ENCODE peak calls at places on chromosomes 3 and 15, in six cellular contexts. One of them, this sample, is unnamed.
A peak's percentile ranks its signal among the peaks of the same experiment; 100 is the strongest.

GRCh38 chr3:134315286-134316106 is 58.8 kb downstream of the AMOTL2 start:
- DNase-seq in GM23338: peak; percentile 61
- DNase-seq in K562: no peak
- DNase-seq in GM12878: no peak
- DNase-seq in SK-N-SH: no peak
- DNase-seq in HepG2: no peak
- DNase-seq in this sample: no peak

GRCh38 chr15:92840149-92840548 is 60.0 kb upstream of the CHD2 start:
- DNase-seq in GM23338: no peak
- DNase-seq in K562: no peak
- DNase-seq in GM12878: no peak
- DNase-seq in SK-N-SH: no peak
- DNase-seq in HepG2: no peak
- DNase-seq in this sample: no peak

GRCh38 chr3:25594007-25594502 is 70.7 kb downstream of the TOP2B start:
- DNase-seq in GM23338: peak; percentile 78
- DNase-seq in K562: peak; percentile 68
- DNase-seq in GM12878: no peak
- DNase-seq in SK-N-SH: peak; percentile 64
- DNase-seq in HepG2: peak; percentile 30
- DNase-seq in this sample: peak; percentile 29

GRCh38 chr3:173733029-173733652 is 335.6 kb downstream of the NLGN1 start:
- DNase-seq in GM23338: peak; percentile 66
- DNase-seq in K562: no peak
- DNase-seq in GM12878: no peak
- DNase-seq in SK-N-SH: peak; percentile 4
- DNase-seq in HepG2: peak; percentile 12
- DNase-seq in this sample: peak; percentile 19

GRCh38 chr3:184426691-184427141 is 46.9 kb downstream of the CHRD start:
- DNase-seq in GM23338: no peak
- DNase-seq in K562: no peak
- DNase-seq in GM12878: no peak
- DNase-seq in SK-N-SH: no peak
- DNase-seq in HepG2: no peak
- DNase-seq in this sample: no peak

GRCh38 chr3:178457506-178457905 is 78.7 kb upstream of the KCNMB2 start:
- DNase-seq in GM23338: no peak
- DNase-seq in K562: no peak
- DNase-seq in GM12878: no peak
- DNase-seq in SK-N-SH: no peak
- DNase-seq in HepG2: no peak
- DNase-seq in this sample: no peak

GRCh38 chr15:28955686-28956421 is 70.1 kb downstream of the APBA2 start:
- DNase-seq in GM23338: no peak
- DNase-seq in K562: no peak
- DNase-seq in GM12878: no peak
- DNase-seq in SK-N-SH: no peak
- DNase-seq in HepG2: no peak
- DNase-seq in this sample: no peak

GRCh38 chr15:63836579-63836978 is 2.8 kb upstream of the HERC1 start:
- DNase-seq in GM23338: no peak
- DNase-seq in K562: peak; percentile 23
- DNase-seq in GM12878: no peak
- DNase-seq in SK-N-SH: no peak
- DNase-seq in HepG2: no peak
- DNase-seq in this sample: no peak

GRCh38 chr15:78800806-78801205 is 10.5 kb downstream of the ADAMTS7 start:
- DNase-seq in GM23338: peak; percentile 37
- DNase-seq in K562: no peak
- DNase-seq in GM12878: no peak
- DNase-seq in SK-N-SH: no peak
- DNase-seq in HepG2: no peak
- DNase-seq in this sample: no peak

GRCh38 chr3:151228291-151229125 is 25.5 kb upstream of the GPR171 start:
- DNase-seq in GM23338: no peak
- DNase-seq in K562: no peak
- DNase-seq in GM12878: no peak
- DNase-seq in SK-N-SH: no peak
- DNase-seq in HepG2: peak; percentile 9
- DNase-seq in this sample: no peak

GRCh38 chr15:55799287-55800212 is 56.6 kb upstream of the PRTG start:
- DNase-seq in GM23338: peak; percentile 90
- DNase-seq in K562: peak; percentile 38
- DNase-seq in GM12878: peak; percentile 4
- DNase-seq in SK-N-SH: peak; percentile 73
- DNase-seq in HepG2: peak; percentile 46
- DNase-seq in this sample: peak; percentile 32

GRCh38 chr3:111373861-111374260 is 168.1 kb upstream of the CD96 start:
- DNase-seq in GM23338: no peak
- DNase-seq in K562: no peak
- DNase-seq in GM12878: no peak
- DNase-seq in SK-N-SH: no peak
- DNase-seq in HepG2: no peak
- DNase-seq in this sample: no peak

GRCh38 chr3:196193037-196193737 is 18.0 kb downstream of the ZDHHC19 start:
- DNase-seq in GM23338: no peak
- DNase-seq in K562: no peak
- DNase-seq in GM12878: no peak
- DNase-seq in SK-N-SH: peak; percentile 68
- DNase-seq in HepG2: no peak
- DNase-seq in this sample: no peak

GRCh38 chr3:171948674-171949073 is 90.7 kb upstream of the FNDC3B start:
- DNase-seq in GM23338: no peak
- DNase-seq in K562: no peak
- DNase-seq in GM12878: no peak
- DNase-seq in SK-N-SH: no peak
- DNase-seq in HepG2: no peak
- DNase-seq in this sample: no peak

GRCh38 chr15:26372712-26373111 is 400.2 kb downstream of the GABRB3 start:
- DNase-seq in GM23338: peak; percentile 5
- DNase-seq in K562: no peak
- DNase-seq in GM12878: no peak
- DNase-seq in SK-N-SH: no peak
- DNase-seq in HepG2: no peak
- DNase-seq in this sample: no peak

GRCh38 chr3:52176951-52177700 is 20.8 kb upstream of the ALAS1 start:
- DNase-seq in GM23338: peak; percentile 32
- DNase-seq in K562: no peak
- DNase-seq in GM12878: no peak
- DNase-seq in SK-N-SH: peak; percentile 28
- DNase-seq in HepG2: peak; percentile 86
- DNase-seq in this sample: no peak

GRCh38 chr3:58640700-58641372 is 25.7 kb downstream of the FAM3D start:
- DNase-seq in GM23338: peak; percentile 95
- DNase-seq in K562: peak; percentile 81
- DNase-seq in GM12878: no peak
- DNase-seq in SK-N-SH: peak; percentile 90
- DNase-seq in HepG2: peak; percentile 56
- DNase-seq in this sample: peak; percentile 50

GRCh38 chr15:29129221-29129620 is 140.4 kb downstream of the NSMCE3 start:
- DNase-seq in GM23338: no peak
- DNase-seq in K562: no peak
- DNase-seq in GM12878: no peak
- DNase-seq in SK-N-SH: no peak
- DNase-seq in HepG2: no peak
- DNase-seq in this sample: no peak

GRCh38 chr15:38129531-38130199 is 123.0 kb upstream of the SPRED1 start:
- DNase-seq in GM23338: no peak
- DNase-seq in K562: no peak
- DNase-seq in GM12878: peak; percentile 39
- DNase-seq in SK-N-SH: peak; percentile 9
- DNase-seq in HepG2: no peak
- DNase-seq in this sample: no peak

GRCh38 chr3:193621127-193621526 is 28.1 kb downstream of the OPA1 start:
- DNase-seq in GM23338: no peak
- DNase-seq in K562: no peak
- DNase-seq in GM12878: no peak
- DNase-seq in SK-N-SH: no peak
- DNase-seq in HepG2: no peak
- DNase-seq in this sample: no peak
- TF ChIP-seq REST in GM23338: no peak
- TF ChIP-seq REST in K562: no peak
- TF ChIP-seq REST in GM12878: no peak
- TF ChIP-seq REST in SK-N-SH: no peak
- TF ChIP-seq REST in HepG2: no peak
- TF ChIP-seq REST in this sample: no peak

GRCh38 chr3:140845878-140846277 is 95.8 kb upstream of the SLC25A36 start:
- DNase-seq in GM23338: no peak
- DNase-seq in K562: no peak
- DNase-seq in GM12878: no peak
- DNase-seq in SK-N-SH: no peak
- DNase-seq in HepG2: no peak
- DNase-seq in this sample: no peak
- H2AFZ ChIP-seq in GM23338: no peak overlapping the region
- H2AFZ ChIP-seq in K562: no peak overlapping the region
- H2AFZ ChIP-seq in GM12878: no peak overlapping the region
- H2AFZ ChIP-seq in SK-N-SH: no peak overlapping the region
- H2AFZ ChIP-seq in HepG2: no peak overlapping the region
- H2AFZ ChIP-seq in this sample: no peak overlapping the region

GRCh38 chr3:186451371-186451770 is 89.3 kb upstream of the DGKG start:
- DNase-seq in GM23338: no peak
- DNase-seq in K562: no peak
- DNase-seq in GM12878: no peak
- DNase-seq in SK-N-SH: no peak
- DNase-seq in HepG2: no peak
- DNase-seq in this sample: no peak
- TF ChIP-seq REST in GM23338: no peak
- TF ChIP-seq REST in K562: no peak
- TF ChIP-seq REST in GM12878: no peak
- TF ChIP-seq REST in SK-N-SH: no peak
- TF ChIP-seq REST in HepG2: no peak
- TF ChIP-seq REST in this sample: no peak

DNA sequence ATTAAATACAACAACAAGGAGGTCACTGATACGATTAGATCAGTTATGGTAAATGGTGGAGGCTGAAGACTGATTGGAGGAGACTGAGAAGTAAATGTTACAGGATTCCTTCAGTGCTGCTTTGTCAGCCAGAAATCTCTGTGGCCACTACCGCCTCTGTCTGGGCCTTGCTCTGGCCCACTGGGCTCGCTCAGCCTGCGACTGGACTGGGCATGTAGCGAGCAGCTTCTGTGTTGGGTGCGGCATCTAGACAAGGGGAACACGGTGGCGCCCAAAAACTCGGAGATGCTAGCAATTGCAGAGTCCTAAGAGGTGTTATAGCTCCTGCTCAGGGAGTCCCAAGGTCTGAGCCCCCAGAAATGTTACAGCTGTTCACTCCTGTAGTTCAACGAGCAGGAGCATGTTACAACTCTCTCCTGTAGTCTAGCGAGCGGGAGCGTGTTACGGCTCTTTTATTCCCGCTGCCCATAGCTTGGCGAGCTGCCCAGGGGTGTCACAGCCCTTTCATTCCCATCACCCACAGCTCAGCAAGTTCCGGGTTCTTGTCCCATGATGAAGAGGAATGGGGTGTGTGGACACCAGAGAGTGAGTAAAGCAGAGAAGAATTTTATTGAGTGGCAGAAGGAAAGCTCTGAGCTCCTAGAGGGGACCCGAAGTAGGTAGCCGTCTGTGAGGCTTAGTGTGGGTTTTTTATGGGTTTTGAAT is 24.7 kb downstream of the SLC15A2 start:
- DNase-seq in GM23338: no peak
- DNase-seq in K562: no peak
- DNase-seq in GM12878: no peak
- DNase-seq in SK-N-SH: no peak
- DNase-seq in HepG2: no peak
- DNase-seq in this sample: no peak
- H2AFZ ChIP-seq in GM23338: no peak overlapping the region
- H2AFZ ChIP-seq in K562: no peak overlapping the region
- H2AFZ ChIP-seq in GM12878: no peak overlapping the region
- H2AFZ ChIP-seq in SK-N-SH: no peak overlapping the region
- H2AFZ ChIP-seq in HepG2: no peak overlapping the region
- H2AFZ ChIP-seq in this sample: no peak overlapping the region

GRCh38 chr3:127172670-127173515 is 20.0 kb upstream of the PRR23E start:
- DNase-seq in GM23338: peak; percentile 16
- DNase-seq in K562: no peak
- DNase-seq in GM12878: no peak
- DNase-seq in SK-N-SH: peak; percentile 92
- DNase-seq in HepG2: no peak
- DNase-seq in this sample: no peak
- TF ChIP-seq REST in GM23338: no peak
- TF ChIP-seq REST in K562: no peak
- TF ChIP-seq REST in GM12878: no peak
- TF ChIP-seq REST in SK-N-SH: peak; percentile 33
- TF ChIP-seq REST in HepG2: no peak
- TF ChIP-seq REST in this sample: no peak

DNA sequence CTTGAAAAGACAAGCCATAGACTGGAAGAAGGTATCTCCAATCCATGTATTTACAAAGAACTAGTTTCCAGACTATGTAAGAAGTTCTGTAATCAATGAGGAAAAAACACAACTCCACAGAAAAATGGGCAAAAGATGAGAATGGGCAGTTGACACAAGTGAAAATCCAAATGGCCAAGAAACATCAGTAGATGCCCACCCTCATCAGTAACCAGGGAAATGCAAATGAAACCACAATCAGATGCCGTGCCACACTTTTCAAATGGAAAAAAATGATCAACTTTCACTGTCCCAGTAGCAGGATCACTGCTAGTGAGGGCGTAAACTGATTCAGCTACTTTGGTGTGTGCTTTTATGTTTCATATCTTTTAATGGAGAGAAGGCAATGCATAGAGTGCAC is 4.5 kb upstream of the CPEB1 start:
- DNase-seq in GM23338: no peak
- DNase-seq in K562: no peak
- DNase-seq in GM12878: no peak
- DNase-seq in SK-N-SH: no peak
- DNase-seq in HepG2: no peak
- DNase-seq in this sample: no peak
- H2AFZ ChIP-seq in GM23338: no peak overlapping the region
- H2AFZ ChIP-seq in K562: no peak overlapping the region
- H2AFZ ChIP-seq in GM12878: no peak overlapping the region
- H2AFZ ChIP-seq in SK-N-SH: no peak overlapping the region
- H2AFZ ChIP-seq in HepG2: no peak overlapping the region
- H2AFZ ChIP-seq in this sample: no peak overlapping the region

GRCh38 chr15:36428102-36428845 is 151.2 kb upstream of the CDIN1 start:
- DNase-seq in GM23338: no peak
- DNase-seq in K562: peak; percentile 76
- DNase-seq in GM12878: no peak
- DNase-seq in SK-N-SH: no peak
- DNase-seq in HepG2: peak; percentile 63
- DNase-seq in this sample: peak; percentile 96
- TF ChIP-seq REST in GM23338: no peak
- TF ChIP-seq REST in K562: no peak
- TF ChIP-seq REST in GM12878: no peak
- TF ChIP-seq REST in SK-N-SH: peak; percentile 79
- TF ChIP-seq REST in HepG2: no peak
- TF ChIP-seq REST in this sample: no peak

DNA sequence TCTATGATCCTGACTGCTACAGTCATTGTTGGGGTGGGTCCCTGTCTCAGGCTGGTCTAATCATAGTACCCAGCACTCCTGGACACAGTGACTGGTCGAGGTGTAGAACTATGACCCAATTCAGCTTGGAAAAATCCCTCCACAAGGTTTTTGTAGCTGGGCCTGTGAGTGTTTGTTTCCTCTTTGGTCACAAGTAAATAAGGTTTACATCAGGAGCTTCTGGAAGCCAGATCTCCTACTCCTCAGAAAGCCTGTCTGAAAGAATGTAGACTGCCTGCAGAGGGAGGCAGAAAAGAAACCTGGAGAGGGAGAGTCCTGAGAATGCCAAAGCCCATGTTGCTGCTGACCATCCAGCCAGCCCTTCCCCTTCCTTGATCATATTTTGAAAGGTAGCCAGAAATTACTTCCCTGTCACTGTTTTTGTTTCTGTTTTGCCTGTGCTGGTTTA is 123.2 kb downstream of the RAP2B start:
- DNase-seq in GM23338: peak; percentile 51
- DNase-seq in K562: no peak
- DNase-seq in GM12878: no peak
- DNase-seq in SK-N-SH: no peak
- DNase-seq in HepG2: no peak
- DNase-seq in this sample: no peak
- H2AFZ ChIP-seq in GM23338: peak overlapping the region; percentile 80
- H2AFZ ChIP-seq in K562: peak overlapping the region; percentile 76
- H2AFZ ChIP-seq in GM12878: peak overlapping the region; percentile 46
- H2AFZ ChIP-seq in SK-N-SH: peak overlapping the region; percentile 57
- H2AFZ ChIP-seq in HepG2: no peak overlapping the region
- H2AFZ ChIP-seq in this sample: peak overlapping the region; percentile 34